ENCODE peak calls at places on chromosomes 11 and 22, in five cellular contexts. E, L, W, N and U are unnamed samples.

GRCh38 chr11:112856133-112856532 is 105.1 kb upstream of the NCAM1 start:
- DNase-seq in E (no peak), L (no peak), W (no peak), N (no peak), U (no peak)

GRCh38 chr11:7246179-7246578 is 5.5 kb upstream of the SYT9 start:
- DNase-seq in E (no peak), L (no peak), W (no peak), N (no peak), U (no peak)

GRCh38 chr11:29018631-29019030 is 910.4 kb downstream of the METTL15 start:
- DNase-seq in E (peak), L (peak), W (no peak), N (no peak), U (peak)

GRCh38 chr11:123549901-123550619 is 104.4 kb downstream of the SCN3B start:
- DNase-seq in E (no peak), L (peak), W (no peak), N (no peak), U (no peak)

GRCh38 chr11:4025957-4026324 is 68.7 kb upstream of the RRM1 start:
- DNase-seq in E (no peak), L (peak), W (no peak), N (no peak), U (no peak)

GRCh38 chr11:93997741-93998140 is 23.4 kb upstream of the HEPHL1 start:
- DNase-seq in E (no peak), L (no peak), W (no peak), N (no peak), U (no peak)

GRCh38 chr11:113722934-113723333 is 16.8 kb upstream of the TMPRSS5 start:
- DNase-seq in E (no peak), L (no peak), W (no peak), N (no peak), U (no peak)

GRCh38 chr11:22491826-22492225 is 133.8 kb downstream of the FANCF start:
- DNase-seq in E (peak), L (no peak), W (peak), N (no peak), U (no peak)

GRCh38 chr22:49078076-49078710 is 749.5 kb downstream of the BRD1 start:
- DNase-seq in E (no peak), L (no peak), W (no peak), N (no peak), U (no peak)

GRCh38 chr22:46349238-46349637 is 13.7 kb downstream of the TRMU start:
- DNase-seq in E (no peak), L (no peak), W (no peak), N (no peak), U (no peak)

GRCh38 chr22:49934144-49934890 is 15.9 kb downstream of the CRELD2 start:
- DNase-seq in E (no peak), L (no peak), W (no peak), N (no peak), U (no peak)

GRCh38 chr11:103624708-103625623 is 411.5 kb upstream of the DDI1 start:
- DNase-seq in E (peak), L (peak), W (peak), N (no peak), U (peak)

GRCh38 chr11:65880844-65881421 is 1.3 kb downstream of the CTSW start:
- DNase-seq in E (no peak), L (no peak), W (no peak), N (no peak), U (no peak)

GRCh38 chr22:28883917-28884753 is 763 bp downstream of the ZNRF3 start:
- DNase-seq in E (no peak), L (peak), W (peak), N (peak), U (no peak)

GRCh38 chr22:36922752-36923457 is 9.5 kb downstream of the CSF2RB start:
- DNase-seq in E (no peak), L (no peak), W (no peak), N (no peak), U (no peak)

GRCh38 chr11:73152086-73152853 is 10.2 kb upstream of the FCHSD2 start:
- DNase-seq in E (no peak), L (no peak), W (no peak), N (no peak), U (no peak)

GRCh38 chr11:117875397-117876048 is 935 bp downstream of the FXYD6 start:
- DNase-seq in E (no peak), L (no peak), W (peak), N (peak), U (no peak)

GRCh38 chr11:117872962-117873827 is 3.3 kb downstream of the FXYD6 start:
- DNase-seq in E (no peak), L (no peak), W (no peak), N (no peak), U (no peak)

GRCh38 chr11:117873828-117874125 is 2.7 kb downstream of the FXYD6 start:
- DNase-seq in E (no peak), L (no peak), W (no peak), N (no peak), U (no peak)

GRCh38 chr11:117874910-117875396 is 1.5 kb downstream of the FXYD6 start:
- DNase-seq in E (no peak), L (no peak), W (no peak), N (no peak), U (no peak)

DNA sequence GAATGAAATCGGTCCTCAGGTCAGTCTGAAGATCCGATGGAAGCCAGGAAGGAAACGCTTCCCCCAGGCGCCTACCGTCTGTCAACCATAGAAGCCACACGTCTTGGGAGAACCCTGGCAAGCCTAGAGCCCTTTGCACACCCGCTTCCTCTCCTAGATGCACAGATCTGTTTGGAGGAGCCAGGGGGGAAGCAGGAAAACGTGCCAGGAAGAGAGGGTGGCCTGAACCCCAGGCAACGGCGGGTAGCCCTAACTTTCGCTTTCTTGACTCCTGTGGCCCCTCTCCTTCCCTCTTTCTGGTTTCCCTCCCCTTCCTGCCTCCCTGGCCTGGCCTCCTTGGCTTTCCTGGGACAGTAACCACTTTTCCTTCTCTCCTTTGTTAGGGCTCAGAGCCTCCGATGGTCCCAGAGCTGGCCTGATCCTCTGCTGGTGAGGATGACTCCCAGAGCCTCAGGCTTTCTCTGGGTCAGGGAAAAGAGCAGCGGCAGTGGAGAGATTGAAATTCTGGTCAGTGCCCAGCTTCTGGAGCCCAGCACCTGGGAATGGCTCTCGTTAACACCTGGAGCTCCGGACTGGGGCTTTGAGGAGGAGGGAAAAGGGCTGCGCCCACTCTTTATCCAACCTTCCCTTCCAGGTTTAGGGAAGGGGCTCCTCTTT is 2.1 kb downstream of the FXYD6 start:
- DNase-seq in E (no peak), L (no peak), W (peak), N (no peak), U (no peak)
- H3K4me3 ChIP-seq in E (no peak), L (no peak), W (peak), N (peak), U (no peak)

GRCh38 chr11:45921561-45922424 is 663 bp upstream of the LARGE2 start:
- DNase-seq in E (no peak), L (no peak), W (peak), N (peak), U (no peak)
- H3K4me3 ChIP-seq in E (no peak), L (no peak), W (peak), N (peak), U (no peak)

GRCh38 chr11:36377759-36378553 is 81.9 kb downstream of the PRR5L start:
- DNase-seq in E (no peak), L (peak), W (no peak), N (no peak), U (no peak)
- H3K4me3 ChIP-seq in E (peak), L (peak), W (peak), N (peak), U (peak)

GRCh38 chr11:118894192-118894591 is 10.5 kb downstream of the CXCR5 start:
- DNase-seq in E (no peak), L (no peak), W (no peak), N (no peak), U (no peak)

GRCh38 chr11:118893662-118894061 is 10.0 kb downstream of the CXCR5 start:
- DNase-seq in E (no peak), L (no peak), W (no peak), N (no peak), U (no peak)

GRCh38 chr11:118892964-118893363 is 9.3 kb downstream of the CXCR5 start:
- DNase-seq in E (no peak), L (no peak), W (no peak), N (no peak), U (no peak)

GRCh38 chr11:118889796-118890195 is 6.1 kb downstream of the CXCR5 start:
- DNase-seq in E (peak), L (peak), W (no peak), N (peak), U (no peak)

GRCh38 chr11:118892515-118892914 is 8.8 kb downstream of the CXCR5 start:
- DNase-seq in E (no peak), L (no peak), W (no peak), N (no peak), U (no peak)
- H3K4me3 ChIP-seq in E (no peak), L (no peak), W (no peak), N (no peak), U (no peak)

DNA sequence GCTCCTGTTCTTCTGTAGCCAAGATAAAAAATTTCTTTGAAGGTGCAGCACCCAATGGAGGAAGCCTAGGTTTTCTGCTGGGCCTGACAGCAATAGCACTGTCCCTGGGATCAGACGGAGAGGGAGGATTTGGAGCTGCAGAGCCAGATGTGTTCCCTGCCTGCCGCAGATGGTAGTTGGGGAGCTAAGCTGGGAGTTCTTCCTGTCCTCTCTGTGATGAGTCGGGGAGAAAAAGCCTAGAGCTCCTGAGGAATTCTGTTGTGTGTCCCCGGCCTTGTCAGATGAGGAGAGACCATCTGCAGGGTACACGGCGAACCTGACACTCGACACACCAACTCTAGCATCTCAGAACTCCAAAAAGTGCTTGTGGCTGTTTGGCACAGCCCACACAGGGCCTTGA is 103.8 kb upstream of the CRYBB3 start:
- DNase-seq in E (no peak), L (no peak), W (no peak), N (no peak), U (no peak)
- H3K4me3 ChIP-seq in E (no peak), L (no peak), W (no peak), N (no peak), U (no peak)

DNA sequence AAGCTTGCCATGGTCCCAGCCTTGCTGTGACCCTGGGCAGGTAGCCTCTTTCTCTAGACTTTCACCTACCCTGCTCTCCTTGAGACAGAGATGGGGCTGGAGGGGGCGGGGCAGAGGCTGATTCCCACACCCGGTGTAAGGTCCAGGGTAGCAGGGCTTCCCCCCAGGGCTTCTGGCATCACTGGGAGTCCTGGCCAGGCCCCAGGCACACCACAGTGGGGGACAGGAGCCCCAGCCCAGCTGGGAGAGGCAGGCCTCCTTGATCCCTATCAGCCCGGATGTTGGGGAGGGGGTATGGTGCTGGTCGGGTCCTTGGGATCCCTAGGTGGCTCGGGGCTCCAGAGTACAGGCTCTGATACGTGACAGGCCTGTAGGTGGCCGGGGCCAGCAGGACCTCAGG is 1.7 kb upstream of the NUDT8 start:
- DNase-seq in E (no peak), L (no peak), W (no peak), N (no peak), U (no peak)
- H3K4me3 ChIP-seq in E (no peak), L (no peak), W (no peak), N (no peak), U (no peak)

GRCh38 chr11:134413334-134414035 is 1.4 kb upstream of the B3GAT1 start:
- DNase-seq in E (no peak), L (no peak), W (peak), N (no peak), U (no peak)
- H3K4me3 ChIP-seq in E (no peak), L (no peak), W (peak), N (no peak), U (no peak)

DNA sequence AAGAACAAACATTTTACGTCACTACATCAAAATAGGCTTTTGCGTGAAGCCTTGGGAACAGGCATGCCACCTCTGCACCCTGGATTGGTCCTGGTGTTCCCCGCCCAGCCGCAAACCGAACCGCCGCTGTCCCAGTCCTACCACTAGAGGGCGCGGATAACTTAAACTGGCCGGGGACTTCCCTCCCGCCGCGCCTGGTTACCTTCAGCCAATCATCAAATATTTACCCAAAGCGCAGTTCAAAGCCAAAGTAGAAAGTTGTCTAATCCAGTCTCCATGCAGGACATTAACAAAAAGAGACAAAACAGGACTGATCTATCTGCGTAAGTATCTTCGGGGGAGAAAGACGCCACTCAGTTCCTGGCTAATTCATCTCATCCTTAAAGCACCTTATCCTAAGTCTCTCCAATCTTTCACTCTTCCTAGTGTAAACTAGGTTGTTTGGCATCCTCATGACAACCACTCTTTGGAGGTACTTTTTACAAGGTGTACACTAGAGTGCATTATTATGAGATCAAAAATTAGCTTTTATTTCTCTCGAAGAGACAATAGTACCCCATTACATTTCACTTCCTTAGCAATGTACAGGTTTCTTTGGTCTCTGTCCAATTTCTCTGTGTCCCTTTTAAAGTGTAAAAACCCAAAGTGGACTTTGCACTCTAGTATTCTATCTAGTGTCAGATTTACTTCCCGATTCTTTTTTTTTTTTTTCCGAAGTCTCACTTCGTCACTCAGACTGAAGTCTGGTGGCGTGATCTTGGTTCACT is 3.9 kb upstream of the CRY2 start:
- DNase-seq in E (peak), L (peak), W (peak), N (peak), U (peak)
- H3K4me3 ChIP-seq in E (no peak), L (no peak), W (no peak), N (no peak), U (peak)